ENCODE peak calls at places on chromosome 12, in eight cellular contexts. X is epithelial cell of proximal tubule, D is psoas muscle, P is upper lobe of right lung, N is pancreas, V is heart left ventricle, G is lower leg skin, R is tibial artery. Q is an unnamed sample.

GRCh38 chr12:15220961-15221885 is at the start of gene RERG:
- DNase-seq in X (no peak), D (peak), P (peak), N (peak), V (peak), G (peak), R (peak), Q (peak)

GRCh38 chr12:45458854-45459807 is 243.2 kb downstream of the ANO6 start:
- DNase-seq in X (no peak), D (no peak), P (no peak), N (no peak), V (no peak), G (no peak), R (no peak), Q (peak)

GRCh38 chr12:19771858-19772257 is 332.6 kb downstream of the AEBP2 start:
- DNase-seq in X (no peak), D (no peak), P (no peak), N (no peak), V (no peak), G (no peak), R (no peak), Q (peak)

GRCh38 chr12:118377891-118378470 is 1.6 kb downstream of the SUDS3 start:
- DNase-seq in X (no peak), D (peak), P (no peak), N (peak), V (no peak), G (peak), R (peak), Q (no peak)

GRCh38 chr12:94127239-94128131 is 20.9 kb upstream of the PLXNC1 start:
- DNase-seq in X (no peak), D (no peak), P (no peak), N (no peak), V (no peak), G (no peak), R (no peak), Q (no peak)

GRCh38 chr12:42932937-42933336 is 343.4 kb upstream of the PRICKLE1 start:
- DNase-seq in X (no peak), D (no peak), P (no peak), N (no peak), V (no peak), G (no peak), R (no peak), Q (no peak)

GRCh38 chr12:93622485-93622884 is 50.0 kb downstream of the SOCS2 start:
- DNase-seq in X (no peak), D (no peak), P (no peak), N (no peak), V (no peak), G (no peak), R (no peak), Q (no peak)

GRCh38 chr12:64716839-64717455 is 42.3 kb downstream of the GNS start:
- DNase-seq in X (no peak), D (no peak), P (no peak), N (no peak), V (no peak), G (no peak), R (no peak), Q (no peak)

GRCh38 chr12:8697120-8697475 is 693 bp upstream of the RIMKLB start:
- DNase-seq in X (no peak), D (peak), P (no peak), N (no peak), V (no peak), G (no peak), R (no peak), Q (no peak)

GRCh38 chr12:116233669-116234068 is 43.8 kb downstream of the MED13L start:
- DNase-seq in X (no peak), D (no peak), P (no peak), N (no peak), V (no peak), G (no peak), R (no peak), Q (no peak)

GRCh38 chr12:29578731-29579130 is 81.2 kb upstream of the OVCH1 start:
- DNase-seq in X (no peak), D (no peak), P (no peak), N (no peak), V (no peak), G (no peak), R (no peak), Q (no peak)

GRCh38 chr12:3533703-3534386 is 42.8 kb downstream of the PRMT8 start:
- DNase-seq in X (no peak), D (peak), P (no peak), N (no peak), V (peak), G (peak), R (no peak), Q (no peak)

GRCh38 chr12:53005215-53005985 is 856 bp upstream of the EIF4B start:
- DNase-seq in X (no peak), D (peak), P (peak), N (peak), V (peak), G (peak), R (peak), Q (no peak)

GRCh38 chr12:131074221-131075083 is 120.7 kb downstream of the ADGRD1 start:
- DNase-seq in X (no peak), D (peak), P (peak), N (no peak), V (peak), G (peak), R (peak), Q (no peak)

GRCh38 chr12:113065126-113066007 is 8.8 kb downstream of the DTX1 start:
- DNase-seq in X (no peak), D (peak), P (peak), N (no peak), V (no peak), G (no peak), R (no peak), Q (no peak)

GRCh38 chr12:92055877-92056276 is 89.8 kb downstream of the BTG1 start:
- DNase-seq in X (no peak), D (no peak), P (no peak), N (peak), V (no peak), G (no peak), R (no peak), Q (no peak)

GRCh38 chr12:119229837-119230236 is 51.1 kb downstream of the HSPB8 start:
- DNase-seq in X (peak), D (peak), P (no peak), N (no peak), V (peak), G (no peak), R (no peak), Q (no peak)

GRCh38 chr12:105561981-105562726 is 231.7 kb downstream of the C12orf75 start:
- DNase-seq in X (peak), D (peak), P (no peak), N (no peak), V (peak), G (peak), R (peak), Q (peak)

GRCh38 chr12:43551271-43551970 is 582 bp downstream of the ADAMTS20 start:
- DNase-seq in X (no peak), D (no peak), P (no peak), N (no peak), V (no peak), G (no peak), R (no peak), Q (no peak)

GRCh38 chr12:7915911-7916403 is 20.0 kb downstream of the SLC2A3 start:
- DNase-seq in X (no peak), D (no peak), P (no peak), N (no peak), V (no peak), G (peak), R (no peak), Q (no peak)

GRCh38 chr12:6276936-6277615 is 33.4 kb upstream of the PLEKHG6 start:
- DNase-seq in X (no peak), D (no peak), P (no peak), N (no peak), V (no peak), G (no peak), R (no peak), Q (no peak)

GRCh38 chr12:7806863-7807487 is 17.8 kb downstream of the NANOG start:
- DNase-seq in X (no peak), D (peak), P (peak), N (peak), V (peak), G (peak), R (peak), Q (no peak)

GRCh38 chr12:104011265-104011664 is 38.7 kb downstream of the GLT8D2 start:
- DNase-seq in X (peak), D (no peak), P (no peak), N (no peak), V (no peak), G (no peak), R (no peak), Q (peak)

GRCh38 chr12:51593539-51593938 is 2.5 kb downstream of the SCN8A start:
- DNase-seq in X (peak), D (no peak), P (no peak), N (peak), V (no peak), G (no peak), R (no peak), Q (peak)

GRCh38 chr12:129966086-129966640 is 62.3 kb upstream of the TMEM132D start:
- DNase-seq in X (no peak), D (no peak), P (no peak), N (no peak), V (no peak), G (no peak), R (no peak), Q (no peak)

GRCh38 chr12:51401900-51402299 is 10.7 kb upstream of the GALNT6 start:
- DNase-seq in X (no peak), D (no peak), P (no peak), N (no peak), V (no peak), G (no peak), R (no peak), Q (no peak)

GRCh38 chr12:126219654-126220279 is 1154.5 kb downstream of the AACS start:
- DNase-seq in X (no peak), D (no peak), P (no peak), N (no peak), V (no peak), G (no peak), R (no peak), Q (no peak)

GRCh38 chr12:23060161-23060560 is 435.2 kb downstream of the ETNK1 start:
- DNase-seq in X (no peak), D (no peak), P (no peak), N (no peak), V (no peak), G (no peak), R (no peak), Q (no peak)

GRCh38 chr12:1171657-1172056 is 180.6 kb downstream of the ERC1 start:
- DNase-seq in X (no peak), D (no peak), P (no peak), N (no peak), V (no peak), G (no peak), R (no peak), Q (peak)

GRCh38 chr12:1170411-1170810 is 179.4 kb downstream of the ERC1 start:
- DNase-seq in X (no peak), D (no peak), P (no peak), N (no peak), V (no peak), G (no peak), R (no peak), Q (no peak)

GRCh38 chr12:1176191-1176590 is 185.2 kb downstream of the ERC1 start:
- DNase-seq in X (no peak), D (no peak), P (no peak), N (no peak), V (no peak), G (no peak), R (no peak), Q (no peak)

GRCh38 chr12:1174659-1175058 is 183.6 kb downstream of the ERC1 start:
- DNase-seq in X (no peak), D (no peak), P (no peak), N (no peak), V (no peak), G (no peak), R (no peak), Q (no peak)

GRCh38 chr12:1173806-1174617 is 183.0 kb downstream of the ERC1 start:
- DNase-seq in X (no peak), D (no peak), P (no peak), N (no peak), V (no peak), G (no peak), R (no peak), Q (no peak)
- H3K4me3 ChIP-seq in X (no peak), D (no peak), P (no peak), N (no peak), V (no peak), G (no peak), R (no peak), Q (no peak)

DNA sequence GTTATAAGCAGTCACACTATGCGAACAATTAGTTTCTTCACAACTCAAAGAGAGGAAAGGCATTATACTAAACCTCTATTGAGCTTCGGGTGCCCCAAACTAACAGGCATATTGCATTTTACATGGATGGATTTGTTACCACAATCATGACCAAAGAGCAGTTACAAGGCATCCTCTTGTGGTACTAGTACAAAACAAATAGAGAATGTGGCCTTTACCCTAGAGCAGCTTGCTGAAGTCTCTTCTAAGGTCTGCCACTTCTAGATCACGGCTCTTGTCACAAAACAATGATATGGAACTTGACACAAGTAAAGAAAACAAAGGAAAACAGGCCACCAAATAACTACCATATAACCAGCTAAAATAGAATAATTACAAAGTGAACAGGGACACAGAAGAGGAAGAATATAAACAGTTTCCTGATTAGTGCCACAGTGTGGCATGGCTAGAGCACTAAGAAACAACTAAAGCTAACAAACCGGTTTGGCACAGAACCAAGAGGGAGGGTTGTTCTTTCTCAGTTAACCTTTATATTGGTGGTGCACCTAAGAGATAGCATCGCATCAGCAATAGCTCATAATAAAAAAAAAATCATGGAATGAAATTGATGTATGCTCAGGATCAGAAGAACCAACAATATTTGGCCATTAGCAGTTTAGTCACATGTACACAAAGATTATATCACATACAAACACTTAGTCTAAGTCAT is 209.7 kb upstream of the ATP2B1 start:
- DNase-seq in X (no peak), D (no peak), P (no peak), N (no peak), V (no peak), G (no peak), R (no peak), Q (no peak)
- TF ChIP-seq CTCF in X (no peak), D (no peak), P (no peak), N (no peak), V (no peak), G (no peak), R (no peak), Q (no peak)

GRCh38 chr12:10750385-10750727 is 27.2 kb upstream of the YBX3 start:
- DNase-seq in X (no peak), D (no peak), P (no peak), N (no peak), V (no peak), G (no peak), R (no peak), Q (no peak)
- H3K4me3 ChIP-seq in X (no peak), D (peak), P (no peak), N (no peak), V (peak), G (no peak), R (no peak), Q (no peak)

DNA sequence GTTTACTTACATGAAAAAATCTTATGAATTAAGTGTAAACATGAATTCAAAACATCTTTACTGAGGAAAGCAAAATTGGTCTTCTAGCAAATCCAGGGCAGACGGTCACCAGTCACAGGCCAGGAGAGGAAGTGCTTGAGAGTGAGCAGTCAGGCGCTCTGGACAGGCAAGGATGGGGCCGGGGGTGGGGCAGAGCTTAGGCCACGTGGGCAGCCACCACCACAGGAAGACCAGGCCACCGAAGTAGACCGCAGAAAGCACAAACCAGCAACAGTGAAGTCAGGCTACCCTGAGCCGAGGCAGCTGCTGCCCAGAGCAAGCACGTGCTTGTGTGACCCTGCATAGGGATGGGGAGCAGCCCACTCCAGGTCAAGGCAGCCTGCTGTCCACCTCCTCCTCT is 33.5 kb downstream of the SLC6A12 start:
- DNase-seq in X (no peak), D (no peak), P (peak), N (peak), V (peak), G (no peak), R (peak), Q (no peak)
- TF ChIP-seq CTCF in X (no peak), D (no peak), P (no peak), N (no peak), V (no peak), G (no peak), R (no peak), Q (no peak)

GRCh38 chr12:54019111-54019811 is 9.0 kb upstream of the HOXC6 start:
- DNase-seq in X (no peak), D (peak), P (no peak), N (no peak), V (no peak), G (no peak), R (no peak), Q (no peak)

GRCh38 chr12:54017027-54017788 is 8.4 kb downstream of the HOXC8 start:
- DNase-seq in X (no peak), D (peak), P (no peak), N (no peak), V (no peak), G (no peak), R (no peak), Q (no peak)

GRCh38 chr12:54017845-54018607 is 9.2 kb downstream of the HOXC8 start:
- DNase-seq in X (no peak), D (peak), P (peak), N (peak), V (peak), G (peak), R (peak), Q (no peak)

GRCh38 chr12:54019924-54020586 is 8.2 kb upstream of the HOXC6 start:
- DNase-seq in X (no peak), D (peak), P (no peak), N (no peak), V (peak), G (no peak), R (no peak), Q (no peak)

GRCh38 chr12:54018608-54018984 is 9.6 kb upstream of the HOXC6 start:
- DNase-seq in X (no peak), D (peak), P (no peak), N (no peak), V (no peak), G (peak), R (no peak), Q (no peak)
- H3K4me3 ChIP-seq in X (peak), D (peak), P (peak), N (no peak), V (peak), G (peak), R (peak), Q (no peak)

GRCh38 chr12:20950248-20950647 is 139.7 kb downstream of the SLCO1B3 start:
- DNase-seq in X (no peak), D (no peak), P (no peak), N (no peak), V (no peak), G (no peak), R (no peak), Q (no peak)

DNA sequence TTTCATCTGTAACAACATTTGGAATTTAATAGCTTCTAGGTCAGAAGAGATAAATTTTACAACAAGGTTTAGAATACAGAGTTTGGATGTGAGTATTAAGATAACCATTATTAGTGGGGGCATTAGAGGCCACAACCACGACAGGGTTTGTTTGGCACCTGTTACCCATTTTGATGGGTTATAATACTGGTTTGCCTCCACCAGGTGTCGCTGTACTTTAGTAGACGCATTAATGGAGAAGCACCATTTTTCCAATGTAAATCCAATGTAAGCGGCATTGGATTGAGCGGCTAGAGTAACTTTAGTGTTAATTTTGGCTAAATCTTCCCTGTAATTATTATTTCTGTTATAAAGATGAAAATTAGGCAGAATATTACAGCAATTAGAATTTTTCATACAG is 136.2 kb downstream of the SLCO1B3 start:
- DNase-seq in X (no peak), D (no peak), P (no peak), N (peak), V (no peak), G (no peak), R (no peak), Q (no peak)
- TF ChIP-seq CTCF in X (peak), D (peak), P (peak), N (peak), V (peak), G (no peak), R (peak), Q (peak)

GRCh38 chr12:49091056-49091835 is 3.4 kb downstream of the DHH start:
- DNase-seq in X (no peak), D (no peak), P (no peak), N (no peak), V (no peak), G (no peak), R (no peak), Q (no peak)
- H3K4me3 ChIP-seq in X (peak), D (peak), P (no peak), N (no peak), V (peak), G (no peak), R (no peak), Q (peak)